ENCODE peak calls at places on chromosomes 13 and 19, in eight cellular contexts. Z, N, W, V, U, Y, R and E are unnamed samples.

GRCh38 chr13:66795636-66796035 is 434.5 kb downstream of the PCDH9 start:
- DNase-seq in Z (no peak), N (no peak), W (no peak), V (no peak), U (no peak), Y (no peak), R (no peak), E (no peak)

GRCh38 chr19:43486412-43486811 is 18.1 kb downstream of the PHLDB3 start:
- DNase-seq in Z (no peak), N (no peak), W (no peak), V (no peak), U (no peak), Y (no peak), R (no peak), E (no peak)

GRCh38 chr19:46944918-46945628 is 74.6 kb upstream of the NPAS1 start:
- DNase-seq in Z (peak), N (peak), W (no peak), V (no peak), U (peak), Y (peak), R (peak), E (peak)

GRCh38 chr13:69291292-69291906 is 816.2 kb upstream of the ATXN8OS start:
- DNase-seq in Z (no peak), N (no peak), W (no peak), V (no peak), U (no peak), Y (no peak), R (no peak), E (no peak)

GRCh38 chr13:39129253-39129652 is 91.0 kb downstream of the NHLRC3 start:
- DNase-seq in Z (no peak), N (no peak), W (no peak), V (no peak), U (no peak), Y (no peak), R (no peak), E (no peak)

GRCh38 chr19:38394488-38394887 is 6.0 kb downstream of the SPRED3 start:
- DNase-seq in Z (no peak), N (peak), W (no peak), V (no peak), U (no peak), Y (no peak), R (peak), E (peak)

GRCh38 chr13:105328212-105328611 is 1207.2 kb downstream of the EFNB2 start:
- DNase-seq in Z (no peak), N (no peak), W (no peak), V (no peak), U (no peak), Y (no peak), R (no peak), E (no peak)

GRCh38 chr19:11268783-11269267 is 6.5 kb upstream of the DOCK6 start:
- DNase-seq in Z (peak), N (peak), W (no peak), V (peak), U (no peak), Y (peak), R (peak), E (peak)

GRCh38 chr13:82688400-82688999 is 1193.8 kb downstream of the SLITRK1 start:
- DNase-seq in Z (no peak), N (peak), W (no peak), V (no peak), U (no peak), Y (no peak), R (peak), E (no peak)

GRCh38 chr19:13154911-13155471 is 4.8 kb downstream of the IER2 start:
- DNase-seq in Z (peak), N (peak), W (peak), V (no peak), U (peak), Y (peak), R (peak), E (peak)

DNA sequence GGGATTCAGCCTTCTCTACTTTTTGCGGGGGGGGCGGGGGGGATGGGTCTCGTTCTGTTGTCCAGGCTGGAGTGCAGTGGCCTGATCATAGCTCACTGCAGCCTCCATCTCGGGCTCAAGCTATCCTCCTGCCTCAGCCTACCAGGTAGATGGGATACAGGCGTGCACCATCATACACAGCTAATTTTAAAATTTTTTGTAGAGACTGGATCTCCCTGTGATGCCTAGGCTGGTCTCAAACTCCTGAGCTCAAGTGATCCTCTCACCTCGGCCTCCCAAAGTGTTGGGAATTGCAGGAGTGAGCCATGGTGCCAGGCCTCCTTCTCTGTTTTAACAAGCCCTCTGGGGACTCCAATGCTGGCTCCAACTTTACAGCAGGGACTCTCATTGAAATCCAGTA is 569 bp upstream of the ZNF792 start:
- DNase-seq in Z (no peak), N (no peak), W (no peak), V (no peak), U (no peak), Y (no peak), R (no peak), E (no peak)
- H3K4me3 ChIP-seq in Z (peak), N (no peak), W (peak), V (peak), U (peak), Y (peak), R (no peak), E (no peak)

GRCh38 chr13:98286814-98287213 is 109.7 kb upstream of the RNF113B start:
- DNase-seq in Z (no peak), N (no peak), W (no peak), V (no peak), U (no peak), Y (no peak), R (no peak), E (no peak)

GRCh38 chr13:98290261-98290660 is 113.2 kb upstream of the RNF113B start:
- DNase-seq in Z (no peak), N (no peak), W (no peak), V (no peak), U (no peak), Y (no peak), R (no peak), E (no peak)

GRCh38 chr13:98285852-98286594 is 109.0 kb upstream of the RNF113B start:
- DNase-seq in Z (no peak), N (no peak), W (no peak), V (no peak), U (no peak), Y (no peak), R (no peak), E (no peak)

GRCh38 chr13:98291658-98292057 is 114.6 kb upstream of the RNF113B start:
- DNase-seq in Z (peak), N (no peak), W (no peak), V (no peak), U (no peak), Y (no peak), R (no peak), E (no peak)

DNA sequence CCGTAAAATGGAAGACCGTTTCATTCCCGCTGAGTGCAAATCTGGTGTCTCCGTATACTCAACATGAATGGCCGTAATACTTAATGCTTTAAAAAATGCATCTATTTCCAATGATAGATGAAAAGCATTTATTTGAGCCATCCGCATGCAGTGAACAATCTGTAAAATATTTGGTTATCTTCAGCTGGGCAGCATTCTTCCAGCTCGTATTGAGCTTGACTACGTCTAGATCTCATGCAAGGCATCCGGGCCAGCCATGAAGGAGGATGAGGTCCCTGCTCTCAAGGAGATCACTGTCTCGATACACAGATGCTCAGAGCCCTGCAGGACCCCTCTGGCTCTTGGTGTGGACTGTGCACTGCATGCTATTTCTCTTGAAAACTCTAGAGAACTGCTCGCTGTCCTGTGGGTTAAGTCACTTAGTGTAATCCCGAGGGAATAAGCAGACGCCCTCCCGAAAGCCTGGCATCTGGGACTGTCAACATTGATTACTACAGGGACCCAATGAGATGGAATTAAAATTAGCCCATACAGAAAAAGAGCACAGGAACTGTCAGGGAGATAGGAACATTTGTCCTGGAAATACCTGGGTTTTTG is 112.4 kb upstream of the RNF113B start:
- DNase-seq in Z (no peak), N (no peak), W (no peak), V (no peak), U (no peak), Y (no peak), R (no peak), E (no peak)
- TF ChIP-seq CTCF in Z (no peak), N (no peak), W (no peak), V (no peak), U (no peak), Y (no peak), R (no peak), E (no peak)

GRCh38 chr19:49809155-49809986 is 3.7 kb downstream of the FUZ start:
- DNase-seq in Z (peak), N (no peak), W (peak), V (peak), U (no peak), Y (peak), R (no peak), E (peak)

GRCh38 chr19:49808762-49809154 is 4.3 kb downstream of the FUZ start:
- DNase-seq in Z (peak), N (peak), W (peak), V (peak), U (peak), Y (peak), R (peak), E (peak)

GRCh38 chr19:49806613-49806946 is 6.5 kb downstream of the FUZ start:
- DNase-seq in Z (no peak), N (no peak), W (peak), V (no peak), U (no peak), Y (no peak), R (no peak), E (no peak)

GRCh38 chr19:49807174-49807830 is 5.8 kb downstream of the FUZ start:
- DNase-seq in Z (no peak), N (no peak), W (peak), V (no peak), U (no peak), Y (peak), R (no peak), E (no peak)

GRCh38 chr19:49807888-49808675 is 5.0 kb downstream of the FUZ start:
- DNase-seq in Z (no peak), N (no peak), W (peak), V (no peak), U (no peak), Y (peak), R (no peak), E (no peak)
- H3K4me3 ChIP-seq in Z (peak), N (no peak), W (peak), V (peak), U (no peak), Y (peak), R (no peak), E (no peak)

GRCh38 chr13:61146571-61146970 is 269.1 kb downstream of the PCDH20 start:
- DNase-seq in Z (no peak), N (no peak), W (no peak), V (no peak), U (no peak), Y (no peak), R (no peak), E (no peak)

GRCh38 chr13:61146158-61146557 is 269.5 kb downstream of the PCDH20 start:
- DNase-seq in Z (no peak), N (no peak), W (no peak), V (no peak), U (no peak), Y (no peak), R (no peak), E (no peak)

GRCh38 chr13:61148691-61149332 is 266.8 kb downstream of the PCDH20 start:
- DNase-seq in Z (no peak), N (peak), W (no peak), V (no peak), U (no peak), Y (no peak), R (no peak), E (no peak)

GRCh38 chr13:61149333-61149730 is 266.3 kb downstream of the PCDH20 start:
- DNase-seq in Z (no peak), N (peak), W (no peak), V (no peak), U (no peak), Y (no peak), R (no peak), E (no peak)

GRCh38 chr13:61148211-61148610 is 267.4 kb downstream of the PCDH20 start:
- DNase-seq in Z (no peak), N (no peak), W (no peak), V (no peak), U (no peak), Y (no peak), R (no peak), E (no peak)
- TF ChIP-seq CTCF in Z (no peak), N (no peak), W (no peak), V (no peak), U (no peak), Y (no peak), R (no peak), E (no peak)